ENCODE peak calls at places on chromosome 18, in ten cellular contexts. G, Q, A, X, W, O, K, B, P and S are unnamed samples.

GRCh38 chr18:59904051-59904601 is 4.3 kb downstream of the PMAIP1 start:
- DNase-seq in G (no peak), Q (no peak), A (no peak), X (no peak), W (no peak), O (peak), K (no peak), B (no peak), P (no peak), S (no peak)

GRCh38 chr18:58223717-58224424 is 179.8 kb downstream of the NEDD4L start:
- DNase-seq in G (peak), Q (peak), A (peak), X (no peak), W (no peak), O (peak), K (no peak), B (no peak), P (no peak), S (peak)

GRCh38 chr18:79788096-79789085 is 9.3 kb upstream of the KCNG2 start:
- DNase-seq in G (no peak), Q (no peak), A (no peak), X (no peak), W (no peak), O (no peak), K (no peak), B (no peak), P (no peak), S (peak)

GRCh38 chr18:3177902-3178687 is 41.7 kb downstream of the MYOM1 start:
- DNase-seq in G (no peak), Q (no peak), A (no peak), X (peak), W (no peak), O (peak), K (peak), B (peak), P (peak), S (no peak)

GRCh38 chr18:65768379-65768778 is 17.6 kb downstream of the CDH7 start:
- DNase-seq in G (no peak), Q (no peak), A (no peak), X (no peak), W (no peak), O (no peak), K (no peak), B (no peak), P (no peak), S (no peak)

GRCh38 chr18:28963481-28963880 is 786.6 kb upstream of the CDH2 start:
- DNase-seq in G (peak), Q (peak), A (no peak), X (no peak), W (no peak), O (peak), K (no peak), B (no peak), P (no peak), S (peak)

GRCh38 chr18:25873833-25874232 is 216.6 kb downstream of the SS18 start:
- DNase-seq in G (no peak), Q (peak), A (no peak), X (no peak), W (no peak), O (no peak), K (no peak), B (no peak), P (no peak), S (no peak)

GRCh38 chr18:2715990-2716389 is 60.5 kb downstream of the SMCHD1 start:
- DNase-seq in G (no peak), Q (peak), A (no peak), X (no peak), W (no peak), O (peak), K (no peak), B (no peak), P (no peak), S (peak)